ENCODE peak calls at places on chromosomes 1 and 21, in four cellular contexts. N is frontal cortex; U is stimulated activated CD4-positive, alpha-beta T cell treated with anti-CD3 and anti-CD28 coated beads, TNF-alpha, amount 100 ng/mL, for 1 hour; M is activated CD4-positive, alpha-beta T cell treated with anti-CD3 and anti-CD28 coated beads, Interleukin-2, amount 10 ng/mL, durations not matched to agents 7 days and 5 days. C is an unnamed sample.

GRCh38 chr1:211382714-211383480 is 56.3 kb downstream of the TRAF5 start:
- DNase-seq in N (peak), U (peak), M (peak), C (peak)

GRCh38 chr1:65469889-65470340 is 49.4 kb downstream of the LEPR start:
- DNase-seq in N (no peak), U (no peak), M (no peak), C (no peak)

GRCh38 chr1:14598498-14599172 is at the start of gene KAZN:
- DNase-seq in N (peak), U (no peak), M (no peak), C (no peak)

GRCh38 chr21:41234574-41234973 is 66.6 kb downstream of the BACE2 start:
- DNase-seq in N (no peak), U (no peak), M (no peak), C (no peak)

GRCh38 chr1:193471981-193472380 is 285.6 kb upstream of the B3GALT2 start:
- DNase-seq in N (no peak), U (no peak), M (no peak), C (no peak)

GRCh38 chr1:31632649-31633048 is 12.0 kb downstream of the PEF1 start:
- DNase-seq in N (no peak), U (no peak), M (no peak), C (peak)

GRCh38 chr1:30839827-30840359 is 68.7 kb downstream of the SDC3 start:
- DNase-seq in N (no peak), U (no peak), M (no peak), C (no peak)

GRCh38 chr1:246567258-246568235 is 1.3 kb downstream of the CNST start:
- DNase-seq in N (no peak), U (no peak), M (peak), C (no peak)

GRCh38 chr1:36203554-36204346 is 20.5 kb upstream of the THRAP3 start:
- DNase-seq in N (peak), U (no peak), M (no peak), C (peak)

GRCh38 chr1:156926175-156926574 is 5.7 kb downstream of the LRRC71 start:
- DNase-seq in N (no peak), U (no peak), M (peak), C (peak)

GRCh38 chr1:19468397-19468956 is 16.9 kb downstream of the CAPZB start:
- DNase-seq in N (no peak), U (peak), M (peak), C (peak)

GRCh38 chr1:200767326-200767725 is 28.6 kb downstream of the CAMSAP2 start:
- DNase-seq in N (no peak), U (no peak), M (no peak), C (no peak)

GRCh38 chr21:37220433-37220980 is 46.6 kb downstream of the VPS26C start:
- DNase-seq in N (peak), U (no peak), M (peak), C (peak)

GRCh38 chr1:155889566-155889965 is 21.6 kb downstream of the RIT1 start:
- DNase-seq in N (no peak), U (no peak), M (no peak), C (no peak)

GRCh38 chr1:39509360-39510009 is 18.0 kb downstream of the BMP8A start:
- DNase-seq in N (no peak), U (no peak), M (peak), C (peak)

GRCh38 chr1:14435368-14436023 is 163.0 kb upstream of the KAZN start:
- DNase-seq in N (no peak), U (no peak), M (no peak), C (no peak)

GRCh38 chr1:206734499-206735142 is 36.0 kb upstream of the IL19 start:
- DNase-seq in N (peak), U (peak), M (peak), C (peak)

GRCh38 chr1:23529146-23530088 is 1.6 kb downstream of the E2F2 start:
- DNase-seq in N (no peak), U (no peak), M (no peak), C (peak)

GRCh38 chr1:238658766-238659165 is 727.6 kb upstream of the CHRM3 start:
- DNase-seq in N (no peak), U (no peak), M (no peak), C (no peak)

GRCh38 chr1:26854953-26855352 is 8.0 kb upstream of the SFN start:
- DNase-seq in N (no peak), U (no peak), M (no peak), C (peak)

GRCh38 chr1:212401838-212402582 is 12.7 kb downstream of the PACC1 start:
- DNase-seq in N (no peak), U (no peak), M (no peak), C (no peak)

GRCh38 chr21:45496151-45496967 is 45.9 kb downstream of the SLC19A1 start:
- DNase-seq in N (no peak), U (no peak), M (no peak), C (no peak)

GRCh38 chr1:108592030-108592759 is 32.3 kb downstream of the EEIG2 start:
- DNase-seq in N (no peak), U (no peak), M (no peak), C (no peak)

GRCh38 chr1:184597652-184598357 is 156.9 kb downstream of the EDEM3 start:
- DNase-seq in N (no peak), U (no peak), M (no peak), C (peak)

GRCh38 chr1:212967767-212968166 is 17.4 kb downstream of the VASH2 start:
- DNase-seq in N (no peak), U (no peak), M (no peak), C (no peak)

GRCh38 chr1:7267493-7267892 is 482.2 kb downstream of the CAMTA1 start:
- DNase-seq in N (no peak), U (no peak), M (no peak), C (no peak)

GRCh38 chr1:228212966-228213844 is 5.4 kb downstream of the OBSCN start:
- DNase-seq in N (peak), U (peak), M (peak), C (peak)

GRCh38 chr1:96536576-96536975 is 185.0 kb upstream of the PTBP2 start:
- DNase-seq in N (no peak), U (no peak), M (no peak), C (no peak)

GRCh38 chr1:153663211-153663610 is 4.7 kb downstream of the SNAPIN start:
- DNase-seq in N (no peak), U (no peak), M (no peak), C (no peak)

GRCh38 chr1:6475381-6476133 is 9.6 kb upstream of the TNFRSF25 start:
- DNase-seq in N (peak), U (peak), M (peak), C (peak)

GRCh38 chr1:41892211-41892840 is 26.4 kb downstream of the HIVEP3 start:
- DNase-seq in N (no peak), U (no peak), M (peak), C (peak)

GRCh38 chr1:28243685-28244439 is 7.9 kb downstream of the ATP5IF1 start:
- DNase-seq in N (no peak), U (no peak), M (no peak), C (peak)

GRCh38 chr1:10253755-10254154 is 43.4 kb downstream of the KIF1B start:
- DNase-seq in N (peak), U (no peak), M (no peak), C (no peak)

GRCh38 chr1:58412071-58412580 is 134.4 kb downstream of the OMA1 start:
- DNase-seq in N (no peak), U (no peak), M (no peak), C (no peak)

GRCh38 chr1:205032512-205032911 is 10.5 kb upstream of the CNTN2 start:
- DNase-seq in N (no peak), U (no peak), M (no peak), C (no peak)

GRCh38 chr1:241356519-241357365 is at the start of gene RGS7:
- DNase-seq in N (peak), U (no peak), M (no peak), C (peak)